ENCODE peak calls at places on chromosomes 5 and 9, in four cellular contexts. One of them, this sample, is unnamed.

GRCh38 chr5:42951169-42951846 is 88.8 kb downstream of the ANXA2R start:
- DNase-seq in HEK293T: no peak
- DNase-seq in H1: no peak
- DNase-seq in HepG2: no peak
- DNase-seq in this sample: no peak

GRCh38 chr5:10913181-10913810 is 152.3 kb upstream of the DAP start:
- DNase-seq in HEK293T: no peak
- DNase-seq in H1: no peak
- DNase-seq in HepG2: no peak
- DNase-seq in this sample: no peak

GRCh38 chr9:130963337-130963908 is 24.4 kb upstream of the FIBCD1 start:
- DNase-seq in HEK293T: no peak
- DNase-seq in H1: no peak
- DNase-seq in HepG2: no peak
- DNase-seq in this sample: no peak

GRCh38 chr5:54514269-54514668 is 3.3 kb upstream of the SNX18 start:
- DNase-seq in HEK293T: no peak
- DNase-seq in H1: no peak
- DNase-seq in HepG2: peak
- DNase-seq in this sample: no peak

GRCh38 chr5:3671366-3671765 is 75.7 kb downstream of the IRX1 start:
- DNase-seq in HEK293T: no peak
- DNase-seq in H1: no peak
- DNase-seq in HepG2: no peak
- DNase-seq in this sample: no peak

GRCh38 chr9:35972093-35972492 is 14.1 kb upstream of the OR2S2 start:
- DNase-seq in HEK293T: no peak
- DNase-seq in H1: no peak
- DNase-seq in HepG2: no peak
- DNase-seq in this sample: no peak

GRCh38 chr9:133987455-133987800 is 4.7 kb downstream of the VAV2 start:
- DNase-seq in HEK293T: no peak
- DNase-seq in H1: no peak
- DNase-seq in HepG2: no peak
- DNase-seq in this sample: no peak

GRCh38 chr9:93062364-93062763 is 3.9 kb downstream of the SUSD3 start:
- DNase-seq in HEK293T: no peak
- DNase-seq in H1: no peak
- DNase-seq in HepG2: no peak
- DNase-seq in this sample: no peak

GRCh38 chr9:104329245-104329644 is 174.8 kb upstream of the OR13F1 start:
- DNase-seq in HEK293T: no peak
- DNase-seq in H1: no peak
- DNase-seq in HepG2: no peak
- DNase-seq in this sample: no peak

GRCh38 chr9:137354153-137354844 is 52.2 kb upstream of the NRARP start:
- DNase-seq in HEK293T: no peak
- DNase-seq in H1: no peak
- DNase-seq in HepG2: no peak
- DNase-seq in this sample: no peak

GRCh38 chr5:37983463-37983862 is 143.6 kb upstream of the GDNF start:
- DNase-seq in HEK293T: no peak
- DNase-seq in H1: no peak
- DNase-seq in HepG2: no peak
- DNase-seq in this sample: no peak

GRCh38 chr9:124934290-124934689 is 6.6 kb downstream of the GOLGA1 start:
- DNase-seq in HEK293T: no peak
- DNase-seq in H1: no peak
- DNase-seq in HepG2: no peak
- DNase-seq in this sample: no peak

GRCh38 chr5:57550132-57550531 is 67.5 kb upstream of the ACTBL2 start:
- DNase-seq in HEK293T: no peak
- DNase-seq in H1: no peak
- DNase-seq in HepG2: no peak
- DNase-seq in this sample: no peak

GRCh38 chr5:134258896-134259295 is 33.0 kb upstream of the PPP2CA start:
- DNase-seq in HEK293T: no peak
- DNase-seq in H1: no peak
- DNase-seq in HepG2: no peak
- DNase-seq in this sample: no peak

GRCh38 chr5:127892467-127893207 is 189.4 kb downstream of the CCDC192 start:
- DNase-seq in HEK293T: no peak
- DNase-seq in H1: no peak
- DNase-seq in HepG2: peak
- DNase-seq in this sample: no peak

GRCh38 chr5:96463106-96463505 is 30.1 kb upstream of the PCSK1 start:
- DNase-seq in HEK293T: no peak
- DNase-seq in H1: no peak
- DNase-seq in HepG2: no peak
- DNase-seq in this sample: no peak

GRCh38 chr5:150300496-150301169 is 2.1 kb downstream of the ARSI start:
- DNase-seq in HEK293T: no peak
- DNase-seq in H1: no peak
- DNase-seq in HepG2: no peak
- DNase-seq in this sample: no peak

GRCh38 chr9:19992556-19992955 is 203.7 kb upstream of the SLC24A2 start:
- DNase-seq in HEK293T: no peak
- DNase-seq in H1: no peak
- DNase-seq in HepG2: no peak
- DNase-seq in this sample: no peak

GRCh38 chr5:50836356-50836755 is 169.9 kb downstream of the PARP8 start:
- DNase-seq in HEK293T: no peak
- DNase-seq in H1: no peak
- DNase-seq in HepG2: no peak
- DNase-seq in this sample: no peak

GRCh38 chr5:180604271-180604670 is 13.0 kb upstream of the SCGB3A1 start:
- DNase-seq in HEK293T: no peak
- DNase-seq in H1: no peak
- DNase-seq in HepG2: no peak
- DNase-seq in this sample: no peak
- TF ChIP-seq SUZ12 in HEK293T: no peak
- TF ChIP-seq SUZ12 in H1: no peak
- TF ChIP-seq SUZ12 in HepG2: no peak
- TF ChIP-seq SUZ12 in this sample: no peak

GRCh38 chr9:112925058-112925641 is 34.5 kb upstream of the SLC46A2 start:
- DNase-seq in HEK293T: peak
- DNase-seq in H1: no peak
- DNase-seq in HepG2: peak
- DNase-seq in this sample: peak
- TF ChIP-seq SUZ12 in HEK293T: no peak
- TF ChIP-seq SUZ12 in H1: no peak
- TF ChIP-seq SUZ12 in HepG2: no peak
- TF ChIP-seq SUZ12 in this sample: no peak

GRCh38 chr5:61330879-61331406 is 1.1 kb upstream of the ZSWIM6 start:
- DNase-seq in HEK293T: peak
- DNase-seq in H1: no peak
- DNase-seq in HepG2: peak
- DNase-seq in this sample: no peak

GRCh38 chr5:61327761-61328753 is 4.0 kb upstream of the ZSWIM6 start:
- DNase-seq in HEK293T: no peak
- DNase-seq in H1: no peak
- DNase-seq in HepG2: peak
- DNase-seq in this sample: no peak

GRCh38 chr5:61330341-61330878 is 1.6 kb upstream of the ZSWIM6 start:
- DNase-seq in HEK293T: peak
- DNase-seq in H1: no peak
- DNase-seq in HepG2: peak
- DNase-seq in this sample: no peak

GRCh38 chr5:61329729-61330128 is 2.3 kb upstream of the ZSWIM6 start:
- DNase-seq in HEK293T: no peak
- DNase-seq in H1: no peak
- DNase-seq in HepG2: peak
- DNase-seq in this sample: no peak

DNA sequence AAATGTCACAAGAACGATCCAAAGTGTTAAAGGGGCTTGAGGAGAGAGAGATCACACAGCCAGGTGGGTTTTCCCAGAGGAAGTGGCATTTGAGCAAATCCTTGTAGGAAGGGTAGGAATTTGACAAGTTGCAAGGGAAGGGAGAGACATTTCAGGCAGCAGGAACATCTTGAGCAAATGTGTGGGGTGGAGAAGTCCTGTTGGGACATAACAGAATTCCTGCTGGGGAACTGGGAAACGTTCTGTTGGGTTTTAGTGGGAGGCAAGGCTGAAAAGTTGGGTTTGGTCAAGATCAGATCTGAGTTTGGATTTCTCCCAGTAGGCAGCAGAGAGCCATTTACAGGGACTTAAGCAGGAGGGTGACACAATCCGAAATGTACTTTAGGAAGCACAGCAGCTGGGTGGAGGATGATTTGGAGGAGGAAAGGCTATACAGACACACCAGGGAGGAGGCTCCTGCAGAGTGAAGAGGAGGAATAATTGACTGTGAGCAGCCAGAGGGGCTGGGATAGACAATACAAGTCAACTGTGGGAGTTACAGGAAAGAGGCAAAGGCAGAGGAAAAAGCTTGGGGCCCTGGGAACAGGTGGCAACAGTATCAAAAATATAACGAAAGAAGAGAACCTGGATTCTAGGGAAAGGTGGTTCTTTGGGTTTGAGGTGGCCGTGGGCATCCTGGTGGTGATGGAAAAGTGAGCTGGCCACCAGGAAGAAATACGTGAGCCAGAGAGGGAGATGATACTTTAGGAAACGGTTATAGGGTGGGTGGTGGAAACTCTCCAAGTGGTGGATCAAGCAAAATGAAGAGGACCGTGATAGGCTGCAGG is 3.1 kb upstream of the ZSWIM6 start:
- DNase-seq in HEK293T: no peak
- DNase-seq in H1: no peak
- DNase-seq in HepG2: no peak
- DNase-seq in this sample: no peak
- TF ChIP-seq SUZ12 in HEK293T: no peak
- TF ChIP-seq SUZ12 in H1: no peak
- TF ChIP-seq SUZ12 in HepG2: no peak
- TF ChIP-seq SUZ12 in this sample: no peak

GRCh38 chr9:98047002-98047401 is 9.5 kb upstream of the NANS start:
- DNase-seq in HEK293T: no peak
- DNase-seq in H1: no peak
- DNase-seq in HepG2: no peak
- DNase-seq in this sample: no peak

GRCh38 chr9:98043921-98044320 is 12.6 kb upstream of the NANS start:
- DNase-seq in HEK293T: no peak
- DNase-seq in H1: no peak
- DNase-seq in HepG2: no peak
- DNase-seq in this sample: no peak

GRCh38 chr9:98045234-98046160 is 11.0 kb upstream of the NANS start:
- DNase-seq in HEK293T: no peak
- DNase-seq in H1: no peak
- DNase-seq in HepG2: peak
- DNase-seq in this sample: no peak

GRCh38 chr9:98049668-98050067 is 6.9 kb upstream of the NANS start:
- DNase-seq in HEK293T: no peak
- DNase-seq in H1: no peak
- DNase-seq in HepG2: no peak
- DNase-seq in this sample: no peak

GRCh38 chr9:98046161-98046543 is 10.4 kb upstream of the NANS start:
- DNase-seq in HEK293T: no peak
- DNase-seq in H1: no peak
- DNase-seq in HepG2: no peak
- DNase-seq in this sample: no peak
- TF ChIP-seq SUZ12 in HEK293T: no peak
- TF ChIP-seq SUZ12 in H1: no peak
- TF ChIP-seq SUZ12 in HepG2: no peak
- TF ChIP-seq SUZ12 in this sample: no peak

DNA sequence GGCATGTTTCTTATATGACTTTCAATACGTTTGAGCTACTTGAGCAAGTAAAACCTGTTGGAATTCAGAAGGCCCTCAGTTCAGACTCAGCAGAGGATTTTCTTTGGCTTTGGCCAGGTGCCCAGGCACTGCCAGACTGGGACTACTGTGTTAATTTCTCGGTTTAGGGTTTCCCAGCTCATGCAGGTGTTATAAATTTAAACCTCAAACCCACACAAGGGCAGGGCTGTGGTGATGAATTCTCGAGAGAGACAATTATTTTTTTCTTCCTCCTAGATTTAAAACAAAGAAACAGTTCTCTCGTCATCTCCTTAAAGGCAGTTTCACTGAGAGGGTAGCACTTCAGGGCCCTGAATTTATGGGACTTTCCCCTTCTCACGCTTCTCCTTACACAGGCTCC is 406.0 kb upstream of the PIK3R1 start:
- DNase-seq in HEK293T: no peak
- DNase-seq in H1: no peak
- DNase-seq in HepG2: no peak
- DNase-seq in this sample: no peak
- TF ChIP-seq SUZ12 in HEK293T: no peak
- TF ChIP-seq SUZ12 in H1: no peak
- TF ChIP-seq SUZ12 in HepG2: no peak
- TF ChIP-seq SUZ12 in this sample: no peak

GRCh38 chr5:140107312-140108092 is 6.4 kb upstream of the PURA start:
- DNase-seq in HEK293T: peak
- DNase-seq in H1: no peak
- DNase-seq in HepG2: peak
- DNase-seq in this sample: peak

GRCh38 chr5:140109050-140109817 is 4.7 kb upstream of the PURA start:
- DNase-seq in HEK293T: no peak
- DNase-seq in H1: no peak
- DNase-seq in HepG2: no peak
- DNase-seq in this sample: no peak

GRCh38 chr5:140106805-140107311 is 7.1 kb upstream of the PURA start:
- DNase-seq in HEK293T: no peak
- DNase-seq in H1: no peak
- DNase-seq in HepG2: no peak
- DNase-seq in this sample: no peak

GRCh38 chr5:140109818-140110733 is 3.8 kb upstream of the PURA start:
- DNase-seq in HEK293T: no peak
- DNase-seq in H1: no peak
- DNase-seq in HepG2: no peak
- DNase-seq in this sample: no peak

DNA sequence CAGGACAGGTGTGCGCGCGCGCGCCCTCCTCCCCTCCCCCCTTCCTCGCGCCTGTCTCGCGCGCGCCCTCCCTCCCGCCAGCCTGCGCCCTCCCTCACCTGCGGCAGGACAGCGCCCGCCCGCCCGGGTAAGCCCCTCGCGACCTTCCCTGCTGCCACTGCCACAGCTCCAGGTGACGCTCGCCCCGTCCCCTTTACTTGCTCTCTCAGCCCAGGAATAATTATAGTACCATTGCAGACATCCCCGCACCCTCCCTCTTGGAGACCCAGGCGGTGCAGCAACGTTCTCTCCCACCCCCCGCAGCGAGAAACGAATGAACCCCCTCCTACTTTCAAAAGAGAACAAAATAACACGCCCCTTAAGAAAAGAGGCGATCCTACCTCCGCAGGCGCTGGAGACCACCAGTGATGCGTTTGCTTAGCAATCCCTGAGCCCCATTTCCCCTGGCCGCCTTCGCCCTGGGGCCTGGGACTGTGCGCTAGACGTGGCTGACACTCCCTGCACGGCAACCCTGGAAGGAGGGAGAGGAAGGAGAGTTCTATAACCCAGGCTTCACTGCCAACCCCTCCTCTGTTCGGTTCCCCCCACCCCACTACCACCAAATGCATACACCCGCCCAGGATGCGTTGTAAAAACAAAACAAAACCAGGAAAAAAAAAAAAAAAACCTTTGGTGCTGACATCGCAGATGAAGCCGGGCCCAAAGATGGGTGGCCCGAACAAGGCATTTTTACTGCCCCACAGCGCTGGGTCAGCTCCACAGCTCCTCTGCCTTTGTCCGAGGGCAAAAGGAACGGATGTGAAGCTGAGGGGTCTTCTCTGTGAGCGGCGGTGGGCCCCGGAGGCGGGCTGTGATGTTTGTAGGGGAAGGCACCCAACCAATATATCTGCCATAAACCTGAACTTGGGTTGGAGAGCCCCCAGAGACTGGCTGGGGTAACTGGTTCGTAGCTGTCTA is 5.5 kb upstream of the PURA start:
- DNase-seq in HEK293T: peak
- DNase-seq in H1: no peak
- DNase-seq in HepG2: no peak
- DNase-seq in this sample: no peak
- TF ChIP-seq SUZ12 in HEK293T: no peak
- TF ChIP-seq SUZ12 in H1: peak
- TF ChIP-seq SUZ12 in HepG2: no peak
- TF ChIP-seq SUZ12 in this sample: no peak